ENCODE peak calls at places on chromosomes 13 and 19, in nine cellular contexts. B is NCI-H2171 treated with DMSO at 0.1 percent for 48 hours; N is activated gamma-delta T cell; G is HCT116; I is posterior cingulate gyrus; T is effector memory CD4-positive, alpha-beta T cell; E is DMS153; O is Right ventricle myocardium inferior; C is stimulated activated CD8-positive, alpha-beta memory T cell treated with anti-CD3 and anti-CD28 coated beads, Interleukin-15, amount 100 ng/mL, for 48 hours. P is an unnamed sample.

GRCh38 chr19:8005534-8006256 is at the start of gene ELAVL1:
- DNase-seq in B (peak), N (peak), G (peak), I (peak), T (peak), E (peak), O (peak), C (peak), P (peak)

GRCh38 chr13:42970824-42971669 is 21.0 kb downstream of the EPSTI1 start:
- DNase-seq in B (peak), N (no peak), G (peak), I (no peak), T (no peak), E (no peak), O (no peak), C (peak), P (peak)

GRCh38 chr19:12913871-12914690 is 5.0 kb downstream of the SYCE2 start:
- DNase-seq in B (no peak), N (no peak), G (no peak), I (peak), T (no peak), E (peak), O (no peak), C (peak), P (no peak)

GRCh38 chr13:27425151-27425917 is 915 bp downstream of the GTF3A start:
- DNase-seq in B (no peak), N (no peak), G (no peak), I (no peak), T (no peak), E (no peak), O (no peak), C (no peak), P (peak)

GRCh38 chr13:85562282-85562681 is 236.9 kb downstream of the SLITRK6 start:
- DNase-seq in B (no peak), N (no peak), G (no peak), I (no peak), T (no peak), E (no peak), O (no peak), C (no peak), P (no peak)

GRCh38 chr13:31124225-31124624 is 37.5 kb downstream of the HSPH1 start:
- DNase-seq in B (no peak), N (no peak), G (no peak), I (no peak), T (no peak), E (no peak), O (no peak), C (no peak), P (no peak)

GRCh38 chr19:2446390-2446789 is 10.4 kb downstream of the LMNB2 start:
- DNase-seq in B (peak), N (no peak), G (no peak), I (no peak), T (no peak), E (no peak), O (no peak), C (no peak), P (peak)

GRCh38 chr13:32650705-32651311 is 64.6 kb downstream of the PDS5B start:
- DNase-seq in B (no peak), N (no peak), G (peak), I (peak), T (peak), E (peak), O (no peak), C (peak), P (peak)

GRCh38 chr13:113928701-113929627 is 44.9 kb downstream of the C13orf46 start:
- DNase-seq in B (no peak), N (no peak), G (no peak), I (peak), T (no peak), E (no peak), O (peak), C (no peak), P (no peak)

GRCh38 chr13:21075303-21076264 is 14.2 kb upstream of the LATS2 start:
- DNase-seq in B (no peak), N (peak), G (no peak), I (peak), T (no peak), E (no peak), O (peak), C (no peak), P (peak)

GRCh38 chr13:50549221-50549942 is 294.1 kb downstream of the DLEU7 start:
- DNase-seq in B (no peak), N (no peak), G (no peak), I (no peak), T (no peak), E (no peak), O (no peak), C (no peak), P (no peak)

GRCh38 chr13:45749026-45749759 is 47.1 kb downstream of the CBY2 start:
- DNase-seq in B (peak), N (no peak), G (no peak), I (no peak), T (no peak), E (no peak), O (no peak), C (no peak), P (no peak)

GRCh38 chr13:37918116-37919100 is 48.8 kb upstream of the TRPC4 start:
- DNase-seq in B (no peak), N (no peak), G (no peak), I (no peak), T (no peak), E (no peak), O (no peak), C (no peak), P (no peak)

GRCh38 chr13:113562085-113562749 is 22.3 kb upstream of the TFDP1 start:
- DNase-seq in B (peak), N (no peak), G (no peak), I (peak), T (no peak), E (peak), O (peak), C (peak), P (peak)

GRCh38 chr13:74026753-74027152 is 107.5 kb downstream of the KLF12 start:
- DNase-seq in B (no peak), N (no peak), G (no peak), I (no peak), T (peak), E (no peak), O (no peak), C (peak), P (peak)

GRCh38 chr19:5540208-5540607 is 27.5 kb downstream of the TINCR start:
- DNase-seq in B (no peak), N (no peak), G (no peak), I (no peak), T (no peak), E (no peak), O (no peak), C (no peak), P (no peak)

GRCh38 chr13:23695711-23696512 is 125.7 kb downstream of the TNFRSF19 start:
- DNase-seq in B (no peak), N (peak), G (no peak), I (no peak), T (no peak), E (no peak), O (peak), C (peak), P (peak)

GRCh38 chr19:9729162-9729561 is 39.4 kb downstream of the ZNF846 start:
- DNase-seq in B (no peak), N (no peak), G (no peak), I (no peak), T (no peak), E (no peak), O (no peak), C (no peak), P (no peak)

GRCh38 chr13:60120617-60121016 is 43.1 kb downstream of the DIAPH3 start:
- DNase-seq in B (no peak), N (no peak), G (no peak), I (no peak), T (no peak), E (no peak), O (no peak), C (no peak), P (no peak)

GRCh38 chr19:6459356-6460098 is at the start of gene SLC25A23:
- DNase-seq in B (peak), N (no peak), G (peak), I (peak), T (no peak), E (peak), O (no peak), C (peak), P (peak)

GRCh38 chr19:49811328-49811727 is 1.8 kb downstream of the FUZ start:
- DNase-seq in B (no peak), N (no peak), G (no peak), I (no peak), T (no peak), E (no peak), O (peak), C (no peak), P (no peak)